ENCODE peak calls at places on chromosomes 5 and 9, in four cellular contexts. V, W, E and O are unnamed samples.

GRCh38 chr9:87280421-87280820 is 217.2 kb upstream of the DAPK1 start:
- DNase-seq in V (no peak), W (no peak), E (no peak), O (no peak)

GRCh38 chr9:136586391-136586790 is 40.5 kb upstream of the NOTCH1 start:
- DNase-seq in V (no peak), W (no peak), E (no peak), O (no peak)

GRCh38 chr9:14542071-14542470 is 151.2 kb downstream of the ZDHHC21 start:
- DNase-seq in V (no peak), W (no peak), E (no peak), O (no peak)

GRCh38 chr5:78746990-78747389 is 98.4 kb upstream of the LHFPL2 start:
- DNase-seq in V (no peak), W (no peak), E (no peak), O (no peak)

GRCh38 chr5:34867660-34868059 is 28.7 kb downstream of the TTC23L start:
- DNase-seq in V (no peak), W (no peak), E (no peak), O (no peak)

GRCh38 chr9:109452761-109453160 is 45.3 kb downstream of the PTPN3 start:
- DNase-seq in V (no peak), W (no peak), E (peak; percentile 35), O (no peak)

GRCh38 chr5:153654444-153654843 is 164.0 kb downstream of the GRIA1 start:
- DNase-seq in V (no peak), W (no peak), E (no peak), O (no peak)

GRCh38 chr5:26761040-26761439 is 277.3 kb downstream of the CDH9 start:
- DNase-seq in V (no peak), W (no peak), E (no peak), O (no peak)

GRCh38 chr5:133147815-133148634 is 96.2 kb downstream of the HSPA4 start:
- DNase-seq in V (no peak), W (no peak), E (no peak), O (no peak)

GRCh38 chr5:15463231-15463630 is 36.7 kb upstream of the FBXL7 start:
- DNase-seq in V (no peak), W (no peak), E (no peak), O (no peak)